ENCODE peak calls at places on chromosomes 1 and 21, in five cellular contexts. One of them, this sample, is unnamed.
A peak's percentile ranks its signal among the peaks of the same experiment; 100 is the strongest.

GRCh38 chr1:59029366-59029765 is 245.5 kb upstream of the JUN start:
- DNase-seq in fibroblast of lung: no peak
- DNase-seq in left lung: no peak
- DNase-seq in A549: no peak
- DNase-seq in progenitor cell of endocrine pancreas: no peak
- DNase-seq in this sample: no peak

GRCh38 chr1:22824975-22825374 is 114.3 kb downstream of the EPHB2 start:
- DNase-seq in fibroblast of lung: no peak
- DNase-seq in left lung: no peak
- DNase-seq in A549: no peak
- DNase-seq in progenitor cell of endocrine pancreas: no peak
- DNase-seq in this sample: no peak

GRCh38 chr1:230376296-230376695 is 49.8 kb downstream of the PGBD5 start:
- DNase-seq in fibroblast of lung: no peak
- DNase-seq in left lung: no peak
- DNase-seq in A549: no peak
- DNase-seq in progenitor cell of endocrine pancreas: no peak
- DNase-seq in this sample: no peak

GRCh38 chr21:28393279-28393678 is 599.4 kb downstream of the LTN1 start:
- DNase-seq in fibroblast of lung: peak; percentile 29
- DNase-seq in left lung: no peak
- DNase-seq in A549: no peak
- DNase-seq in progenitor cell of endocrine pancreas: no peak
- DNase-seq in this sample: no peak

GRCh38 chr21:45012661-45013270 is 61.6 kb upstream of the ADARB1 start:
- DNase-seq in fibroblast of lung: no peak
- DNase-seq in left lung: no peak
- DNase-seq in A549: peak; percentile 9
- DNase-seq in progenitor cell of endocrine pancreas: no peak
- DNase-seq in this sample: no peak

GRCh38 chr1:115929846-115930245 is 46.5 kb upstream of the SLC22A15 start:
- DNase-seq in fibroblast of lung: peak; percentile 51
- DNase-seq in left lung: no peak
- DNase-seq in A549: no peak
- DNase-seq in progenitor cell of endocrine pancreas: no peak
- DNase-seq in this sample: no peak

GRCh38 chr1:205318231-205318991 is 3.1 kb downstream of the NUAK2 start:
- DNase-seq in fibroblast of lung: no peak
- DNase-seq in left lung: peak; percentile 52
- DNase-seq in A549: peak; percentile 69
- DNase-seq in progenitor cell of endocrine pancreas: no peak
- DNase-seq in this sample: no peak

GRCh38 chr1:204072951-204073836 is at the start of gene SOX13:
- DNase-seq in fibroblast of lung: peak; percentile 88
- DNase-seq in left lung: peak; percentile 90
- DNase-seq in A549: peak; percentile 91
- DNase-seq in progenitor cell of endocrine pancreas: peak; percentile 65
- DNase-seq in this sample: peak; percentile 40

GRCh38 chr1:150179867-150180266 is 30.2 kb downstream of the PLEKHO1 start:
- DNase-seq in fibroblast of lung: no peak
- DNase-seq in left lung: no peak
- DNase-seq in A549: no peak
- DNase-seq in progenitor cell of endocrine pancreas: no peak
- DNase-seq in this sample: no peak

GRCh38 chr1:158972841-158973240 is 36.9 kb upstream of the IFI16 start:
- DNase-seq in fibroblast of lung: no peak
- DNase-seq in left lung: no peak
- DNase-seq in A549: peak; percentile 11
- DNase-seq in progenitor cell of endocrine pancreas: no peak
- DNase-seq in this sample: no peak
- TF ChIP-seq CTCF in fibroblast of lung: no peak
- TF ChIP-seq CTCF in left lung: no peak
- TF ChIP-seq CTCF in A549: no peak
- TF ChIP-seq CTCF in progenitor cell of endocrine pancreas: peak; percentile 18
- TF ChIP-seq CTCF in this sample: peak; percentile 12

GRCh38 chr1:212699104-212699838 is 369 bp downstream of the BATF3 start:
- DNase-seq in fibroblast of lung: peak; percentile 25
- DNase-seq in left lung: peak; percentile 50
- DNase-seq in A549: peak; percentile 72
- DNase-seq in progenitor cell of endocrine pancreas: peak; percentile 42
- DNase-seq in this sample: peak; percentile 38
- TF ChIP-seq CTCF in fibroblast of lung: peak; percentile 46
- TF ChIP-seq CTCF in left lung: peak; percentile 28
- TF ChIP-seq CTCF in A549: peak; percentile 84
- TF ChIP-seq CTCF in progenitor cell of endocrine pancreas: peak; percentile 64
- TF ChIP-seq CTCF in this sample: peak; percentile 41

DNA sequence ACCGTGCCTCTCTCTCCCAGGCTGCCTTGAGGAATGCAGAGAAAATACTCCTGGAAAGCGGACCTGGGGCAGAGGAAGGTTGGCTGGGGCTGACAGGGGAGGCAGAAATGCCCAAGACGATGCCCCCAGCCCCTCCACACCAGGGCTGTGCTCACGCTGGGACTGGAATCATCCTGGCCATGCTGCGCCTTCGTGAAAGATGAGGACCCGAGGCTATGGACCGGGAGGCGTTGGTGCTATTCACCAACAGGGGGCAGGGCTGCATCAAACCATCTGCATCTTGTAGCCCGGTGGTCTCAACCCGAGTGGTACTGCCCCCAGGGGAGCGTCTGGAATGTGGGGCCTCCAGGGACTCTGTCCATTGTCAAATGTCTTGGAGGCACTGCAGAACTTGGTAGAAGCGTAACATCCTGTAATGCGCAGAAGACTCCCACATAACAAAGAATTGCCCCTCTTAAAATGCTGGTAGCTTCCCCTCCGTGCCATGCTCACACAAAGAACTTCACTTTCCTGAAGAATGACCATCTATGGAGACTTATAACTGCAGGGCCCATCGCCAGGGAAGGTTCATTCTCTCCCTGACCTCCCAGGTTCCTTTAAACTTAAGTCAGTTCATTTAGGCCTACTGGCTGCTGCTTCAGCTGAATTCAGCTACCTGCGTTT is 251.2 kb downstream of the RRAGC start:
- DNase-seq in fibroblast of lung: peak; percentile 17
- DNase-seq in left lung: no peak
- DNase-seq in A549: no peak
- DNase-seq in progenitor cell of endocrine pancreas: peak; percentile 46
- DNase-seq in this sample: no peak
- TF ChIP-seq CTCF in fibroblast of lung: no peak
- TF ChIP-seq CTCF in left lung: peak; percentile 38
- TF ChIP-seq CTCF in A549: peak; percentile 14
- TF ChIP-seq CTCF in progenitor cell of endocrine pancreas: peak; percentile 75
- TF ChIP-seq CTCF in this sample: no peak

DNA sequence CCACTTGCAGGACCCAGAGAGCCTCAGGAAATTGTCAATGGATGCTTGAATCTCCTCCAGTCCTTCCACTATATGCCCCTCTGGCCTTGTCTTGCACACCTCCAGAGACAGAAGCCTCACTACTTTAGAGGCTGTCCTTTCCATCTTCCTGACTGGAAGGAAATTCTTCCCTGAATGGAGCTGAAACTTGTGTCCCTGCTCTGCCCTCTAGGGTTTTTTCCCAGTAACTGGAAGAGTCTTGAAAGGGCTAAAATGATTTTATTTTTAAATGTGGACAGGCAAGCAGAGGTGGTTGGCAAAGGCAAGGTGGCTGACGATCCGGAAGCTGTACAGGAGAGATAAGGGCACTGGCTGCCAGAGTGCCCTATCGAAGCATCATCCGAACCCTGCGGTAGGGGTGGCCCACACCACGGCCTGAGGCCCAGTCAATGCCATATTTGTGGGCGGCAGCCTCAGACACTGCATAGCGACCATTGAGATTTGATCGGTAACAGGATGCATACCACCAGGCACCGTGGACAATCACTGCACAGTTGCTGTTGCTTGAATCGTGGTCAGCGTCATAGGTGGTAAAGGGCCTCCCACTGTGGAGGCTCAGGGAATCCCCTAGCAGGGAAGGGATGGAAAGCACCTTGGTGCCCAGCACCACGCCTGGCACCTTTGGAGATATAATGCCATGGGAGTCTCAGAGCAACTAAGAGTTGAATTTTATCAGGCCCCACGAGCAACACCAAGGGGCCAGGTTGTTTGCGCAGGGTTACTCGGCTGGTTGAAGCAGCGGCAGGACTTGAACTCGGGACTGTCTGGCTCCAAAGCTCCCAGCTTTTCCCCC is 2.3 kb upstream of the MAP3K6 start:
- DNase-seq in fibroblast of lung: no peak
- DNase-seq in left lung: no peak
- DNase-seq in A549: peak; percentile 42
- DNase-seq in progenitor cell of endocrine pancreas: no peak
- DNase-seq in this sample: no peak
- TF ChIP-seq CTCF in fibroblast of lung: peak; percentile 34
- TF ChIP-seq CTCF in left lung: no peak
- TF ChIP-seq CTCF in A549: peak; percentile 16
- TF ChIP-seq CTCF in progenitor cell of endocrine pancreas: peak; percentile 24
- TF ChIP-seq CTCF in this sample: no peak

GRCh38 chr1:184340984-184341383 is 45.8 kb upstream of the C1orf21 start:
- DNase-seq in fibroblast of lung: no peak
- DNase-seq in left lung: no peak
- DNase-seq in A549: no peak
- DNase-seq in progenitor cell of endocrine pancreas: no peak
- DNase-seq in this sample: no peak
- TF ChIP-seq CTCF in fibroblast of lung: peak; percentile 9
- TF ChIP-seq CTCF in left lung: no peak
- TF ChIP-seq CTCF in A549: no peak
- TF ChIP-seq CTCF in progenitor cell of endocrine pancreas: peak; percentile 32
- TF ChIP-seq CTCF in this sample: no peak

This sample was measured in natural killer cell.